ENCODE peak calls at places on chromosomes 12 and 14, in four cellular contexts. One of them, this sample, is unnamed.

GRCh38 chr14:101499080-101499479 is 62.2 kb upstream of the DIO3 start:
- DNase-seq in AG09309: no peak
- DNase-seq in dorsolateral prefrontal cortex: no peak
- DNase-seq in endothelial cell: no peak
- DNase-seq in this sample: no peak

GRCh38 chr12:11862794-11863193 is 207.9 kb upstream of the BCL2L14 start:
- DNase-seq in AG09309: no peak
- DNase-seq in dorsolateral prefrontal cortex: no peak
- DNase-seq in endothelial cell: no peak
- DNase-seq in this sample: peak

GRCh38 chr14:91310620-91311283 is 66.2 kb upstream of the GPR68 start:
- DNase-seq in AG09309: no peak
- DNase-seq in dorsolateral prefrontal cortex: no peak
- DNase-seq in endothelial cell: no peak
- DNase-seq in this sample: no peak

GRCh38 chr14:75634848-75635247 is 25.8 kb downstream of the ERG28 start:
- DNase-seq in AG09309: no peak
- DNase-seq in dorsolateral prefrontal cortex: no peak
- DNase-seq in endothelial cell: no peak
- DNase-seq in this sample: no peak

GRCh38 chr14:55436530-55436929 is 3.9 kb downstream of the TBPL2 start:
- DNase-seq in AG09309: no peak
- DNase-seq in dorsolateral prefrontal cortex: no peak
- DNase-seq in endothelial cell: no peak
- DNase-seq in this sample: no peak

GRCh38 chr12:32765906-32766305 is 10.2 kb upstream of the YARS2 start:
- DNase-seq in AG09309: no peak
- DNase-seq in dorsolateral prefrontal cortex: no peak
- DNase-seq in endothelial cell: no peak
- DNase-seq in this sample: no peak

GRCh38 chr12:87413784-87414183 is 615.4 kb downstream of the C12orf50 start:
- DNase-seq in AG09309: no peak
- DNase-seq in dorsolateral prefrontal cortex: no peak
- DNase-seq in endothelial cell: no peak
- DNase-seq in this sample: no peak

GRCh38 chr14:105092124-105092911 is 27.1 kb upstream of the GPR132 start:
- DNase-seq in AG09309: no peak
- DNase-seq in dorsolateral prefrontal cortex: no peak
- DNase-seq in endothelial cell: no peak
- DNase-seq in this sample: no peak

GRCh38 chr12:111175404-111175803 is 193.5 kb downstream of the PHETA1 start:
- DNase-seq in AG09309: no peak
- DNase-seq in dorsolateral prefrontal cortex: no peak
- DNase-seq in endothelial cell: no peak
- DNase-seq in this sample: no peak

GRCh38 chr12:16939871-16940306 is 333.9 kb upstream of the LMO3 start:
- DNase-seq in AG09309: no peak
- DNase-seq in dorsolateral prefrontal cortex: no peak
- DNase-seq in endothelial cell: peak
- DNase-seq in this sample: peak

GRCh38 chr12:121005346-121005815 is 10.9 kb downstream of the C12orf43 start:
- DNase-seq in AG09309: no peak
- DNase-seq in dorsolateral prefrontal cortex: peak
- DNase-seq in endothelial cell: peak
- DNase-seq in this sample: peak

GRCh38 chr14:101875041-101875725 is 89.2 kb upstream of the DYNC1H1 start:
- DNase-seq in AG09309: no peak
- DNase-seq in dorsolateral prefrontal cortex: no peak
- DNase-seq in endothelial cell: no peak
- DNase-seq in this sample: no peak

GRCh38 chr12:91926810-91927209 is 218.8 kb downstream of the BTG1 start:
- DNase-seq in AG09309: peak
- DNase-seq in dorsolateral prefrontal cortex: no peak
- DNase-seq in endothelial cell: no peak
- DNase-seq in this sample: no peak

GRCh38 chr14:90774316-90774715 is 41.9 kb downstream of the TTC7B start:
- DNase-seq in AG09309: no peak
- DNase-seq in dorsolateral prefrontal cortex: no peak
- DNase-seq in endothelial cell: no peak
- DNase-seq in this sample: no peak

DNA sequence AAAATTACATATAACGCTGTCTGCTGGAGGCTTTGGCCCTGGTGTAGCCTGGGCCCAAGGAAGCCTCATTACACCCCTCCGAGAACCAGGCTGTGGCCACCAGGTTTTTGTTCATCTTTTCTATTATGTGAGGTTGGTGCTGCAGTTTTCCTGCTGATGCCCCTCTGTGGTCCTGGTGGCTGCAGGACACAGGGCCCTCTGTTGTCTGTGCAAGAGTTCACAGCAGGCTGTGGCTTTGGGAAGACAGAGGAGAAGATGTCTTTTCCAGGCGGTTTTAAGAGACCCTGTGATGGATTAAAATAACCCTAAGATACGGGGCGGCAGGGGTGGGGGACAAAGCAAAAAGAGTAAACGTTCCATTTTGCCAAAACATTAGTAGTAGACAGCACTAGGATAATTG is 121.5 kb downstream of the ADGRD1 start:
- DNase-seq in AG09309: no peak
- DNase-seq in dorsolateral prefrontal cortex: no peak
- DNase-seq in endothelial cell: no peak
- DNase-seq in this sample: no peak
- TF ChIP-seq CTCF in AG09309: no peak
- TF ChIP-seq CTCF in dorsolateral prefrontal cortex: no peak
- TF ChIP-seq CTCF in endothelial cell: no peak
- TF ChIP-seq CTCF in this sample: no peak

DNA sequence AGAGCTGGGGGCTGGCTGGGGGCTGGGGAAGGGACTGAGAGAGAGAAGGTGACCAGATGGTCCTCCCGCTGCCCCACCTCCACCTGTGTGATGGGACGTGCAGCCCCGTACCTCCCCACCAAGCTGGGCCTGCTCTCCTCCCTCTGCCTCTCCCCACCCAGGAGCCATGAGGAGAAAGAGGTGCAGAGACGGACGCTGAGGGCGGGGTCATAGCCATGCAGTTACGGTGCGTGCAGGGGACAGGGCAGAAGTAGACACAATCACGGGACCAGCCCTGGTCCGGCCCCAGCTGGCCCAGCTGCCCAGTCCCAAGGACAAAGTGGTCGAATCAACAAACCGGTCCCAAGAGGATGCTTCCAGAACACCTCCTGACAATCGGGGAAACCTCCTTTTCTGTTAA is 33.2 kb downstream of the RFLNA start:
- DNase-seq in AG09309: no peak
- DNase-seq in dorsolateral prefrontal cortex: no peak
- DNase-seq in endothelial cell: no peak
- DNase-seq in this sample: no peak
- TF ChIP-seq CTCF in AG09309: no peak
- TF ChIP-seq CTCF in dorsolateral prefrontal cortex: no peak
- TF ChIP-seq CTCF in endothelial cell: no peak
- TF ChIP-seq CTCF in this sample: no peak

DNA sequence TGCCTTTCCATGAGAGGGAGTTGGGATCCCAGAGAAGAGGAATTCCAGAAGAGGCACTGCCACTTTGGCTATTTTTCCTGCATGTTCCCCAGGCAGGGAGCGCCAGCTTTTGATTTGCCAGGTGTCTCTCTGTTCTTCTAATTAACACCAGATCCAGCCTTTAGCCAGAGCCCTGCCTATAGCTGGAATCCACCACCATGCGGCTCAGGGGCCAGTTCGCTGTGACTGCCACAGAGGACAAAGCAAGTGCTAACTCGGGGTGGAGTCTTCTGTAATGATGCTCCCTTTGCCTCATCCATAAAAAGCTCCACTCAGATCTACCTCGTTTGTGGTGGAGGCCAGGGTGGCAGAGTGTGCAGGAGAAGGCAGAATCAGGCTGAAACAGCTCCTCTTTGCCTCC is 17.9 kb upstream of the CTDSP2 start:
- DNase-seq in AG09309: no peak
- DNase-seq in dorsolateral prefrontal cortex: no peak
- DNase-seq in endothelial cell: no peak
- DNase-seq in this sample: no peak
- TF ChIP-seq CTCF in AG09309: no peak
- TF ChIP-seq CTCF in dorsolateral prefrontal cortex: no peak
- TF ChIP-seq CTCF in endothelial cell: no peak
- TF ChIP-seq CTCF in this sample: no peak

GRCh38 chr14:106694638-106695393 is 1168.4 kb downstream of the TMEM121 start:
- DNase-seq in AG09309: no peak
- DNase-seq in dorsolateral prefrontal cortex: no peak
- DNase-seq in endothelial cell: no peak
- DNase-seq in this sample: peak
- TF ChIP-seq CTCF in AG09309: no peak
- TF ChIP-seq CTCF in dorsolateral prefrontal cortex: no peak
- TF ChIP-seq CTCF in endothelial cell: no peak
- TF ChIP-seq CTCF in this sample: peak

GRCh38 chr12:112823582-112824149 is 32.1 kb downstream of the RPH3A start:
- DNase-seq in AG09309: no peak
- DNase-seq in dorsolateral prefrontal cortex: no peak
- DNase-seq in endothelial cell: no peak
- DNase-seq in this sample: no peak
- TF ChIP-seq CTCF in AG09309: no peak
- TF ChIP-seq CTCF in dorsolateral prefrontal cortex: no peak
- TF ChIP-seq CTCF in endothelial cell: no peak
- TF ChIP-seq CTCF in this sample: no peak

GRCh38 chr14:29800961-29801360 is 126.7 kb downstream of the PRKD1 start:
- DNase-seq in AG09309: no peak
- DNase-seq in dorsolateral prefrontal cortex: no peak
- DNase-seq in endothelial cell: no peak
- DNase-seq in this sample: no peak
- TF ChIP-seq CTCF in AG09309: peak
- TF ChIP-seq CTCF in dorsolateral prefrontal cortex: peak
- TF ChIP-seq CTCF in endothelial cell: peak
- TF ChIP-seq CTCF in this sample: no peak

GRCh38 chr14:23078692-23079116 is 16.2 kb downstream of the ACIN1 start:
- DNase-seq in AG09309: peak
- DNase-seq in dorsolateral prefrontal cortex: no peak
- DNase-seq in endothelial cell: no peak
- DNase-seq in this sample: no peak
- TF ChIP-seq CTCF in AG09309: no peak
- TF ChIP-seq CTCF in dorsolateral prefrontal cortex: no peak
- TF ChIP-seq CTCF in endothelial cell: no peak
- TF ChIP-seq CTCF in this sample: no peak

DNA sequence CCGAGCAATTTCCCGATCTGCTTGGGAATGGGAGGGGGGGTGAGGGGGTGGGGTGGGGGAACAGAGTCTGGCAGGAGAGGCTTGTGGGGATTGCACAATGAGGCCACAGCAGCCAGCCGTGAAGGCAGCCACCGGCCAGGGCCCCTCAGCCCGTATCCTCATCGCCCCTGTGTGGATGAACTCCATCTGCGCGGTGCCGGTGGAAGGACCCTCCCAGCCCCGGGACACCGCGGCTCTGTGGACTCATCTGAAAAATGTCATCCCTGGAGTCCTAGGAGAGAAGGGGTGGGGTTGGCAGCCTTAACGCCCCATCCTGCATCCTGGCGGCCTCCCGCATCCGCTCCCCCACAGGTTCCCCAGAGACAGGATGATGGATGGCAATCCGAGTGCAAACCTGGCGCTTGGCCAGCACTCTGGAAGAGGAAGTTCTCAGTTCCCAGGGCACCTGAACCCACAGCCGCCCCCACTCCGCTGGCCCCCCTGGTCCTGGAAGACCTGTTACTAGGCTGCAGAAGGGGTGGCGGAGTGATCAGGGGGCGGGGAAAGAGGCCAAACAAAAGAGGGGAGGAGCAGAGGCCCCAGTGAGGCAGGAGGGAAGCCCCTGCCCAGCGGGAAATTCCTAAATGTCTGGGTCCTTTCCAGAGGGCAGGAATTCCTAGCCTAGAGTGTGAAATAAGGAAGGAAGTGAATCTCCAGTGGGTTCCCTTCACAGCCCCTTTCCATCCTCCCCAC is 1.2 kb upstream of the TNFAIP2 start:
- DNase-seq in AG09309: no peak
- DNase-seq in dorsolateral prefrontal cortex: no peak
- DNase-seq in endothelial cell: peak
- DNase-seq in this sample: no peak
- TF ChIP-seq CTCF in AG09309: no peak
- TF ChIP-seq CTCF in dorsolateral prefrontal cortex: no peak
- TF ChIP-seq CTCF in endothelial cell: no peak
- TF ChIP-seq CTCF in this sample: no peak

This sample was measured in GM13977.